ENCODE peak calls at places on chromosomes 16 and 17, in seven cellular contexts. V is PC-3; P is pancreas; F is effector memory CD4-positive, alpha-beta T cell; N is heart left ventricle; Y is GM23248; L is NT2/D1. S is an unnamed sample. For H3K4me1 and H3K9me3, the result is how much of the 10 kb centered on the place peaks cover.

GRCh38 chr17:51118330-51119195 is 2.1 kb downstream of the SPAG9 start:
- DNase-seq in V (peak), P (peak), F (no peak), N (peak), Y (peak), L (no peak), S (peak)

GRCh38 chr17:6713918-6714271 is 726 bp upstream of the SLC13A5 start:
- DNase-seq in V (no peak), P (no peak), F (no peak), N (no peak), Y (no peak), L (no peak), S (no peak)

GRCh38 chr17:43553501-43554018 is 7.4 kb upstream of the ETV4 start:
- DNase-seq in V (no peak), P (no peak), F (no peak), N (no peak), Y (no peak), L (no peak), S (no peak)

GRCh38 chr17:44197980-44198720 is 1.5 kb downstream of the ATXN7L3 start:
- DNase-seq in V (peak), P (peak), F (peak), N (no peak), Y (peak), L (no peak), S (peak)

GRCh38 chr16:11494433-11494832 is 92.3 kb downstream of the LITAF start:
- DNase-seq in V (no peak), P (no peak), F (no peak), N (no peak), Y (no peak), L (no peak), S (no peak)

GRCh38 chr16:87780385-87780989 is 14.7 kb upstream of the KLHDC4 start:
- DNase-seq in V (no peak), P (no peak), F (peak), N (peak), Y (peak), L (no peak), S (peak)

GRCh38 chr16:57316390-57317017 is 32.0 kb upstream of the PLLP start:
- DNase-seq in V (peak), P (no peak), F (no peak), N (no peak), Y (peak), L (no peak), S (no peak)

GRCh38 chr16:4624015-4624826 is at the start of gene MGRN1:
- DNase-seq in V (peak), P (peak), F (peak), N (peak), Y (peak), L (peak), S (peak)

GRCh38 chr17:36544049-36544319 is 735 bp upstream of the GGNBP2 start:
- DNase-seq in V (peak), P (peak), F (no peak), N (peak), Y (peak), L (no peak), S (no peak)

GRCh38 chr17:81049973-81050551 is 15.1 kb downstream of the BAIAP2 start:
- DNase-seq in V (peak), P (no peak), F (no peak), N (peak), Y (no peak), L (no peak), S (peak)

GRCh38 chr16:57513371-57514102 is 22.8 kb downstream of the CCDC102A start:
- DNase-seq in V (no peak), P (no peak), F (no peak), N (no peak), Y (no peak), L (no peak), S (peak)

GRCh38 chr16:588639-588888 is 1.3 kb upstream of the RAB40C start:
- DNase-seq in V (peak), P (peak), F (peak), N (peak), Y (peak), L (no peak), S (no peak)

GRCh38 chr16:77584205-77584859 is 138.0 kb upstream of the NUDT7 start:
- DNase-seq in V (peak), P (no peak), F (peak), N (peak), Y (peak), L (peak), S (peak)

GRCh38 chr17:44210342-44211192 is 8.9 kb downstream of the UBTF start:
- DNase-seq in V (peak), P (peak), F (peak), N (peak), Y (peak), L (no peak), S (peak)

GRCh38 chr16:50747206-50747956 is 5.5 kb downstream of the CYLD start:
- DNase-seq in V (peak), P (no peak), F (peak), N (no peak), Y (peak), L (no peak), S (no peak)

GRCh38 chr17:57363998-57364645 is 107.8 kb downstream of the MSI2 start:
- DNase-seq in V (no peak), P (no peak), F (no peak), N (no peak), Y (no peak), L (no peak), S (no peak)

GRCh38 chr16:17555176-17555575 is 84.4 kb upstream of the XYLT1 start:
- DNase-seq in V (no peak), P (no peak), F (no peak), N (no peak), Y (peak), L (no peak), S (no peak)

GRCh38 chr16:71412270-71413160 is 29.3 kb downstream of the TLE7 start:
- DNase-seq in V (peak), P (peak), F (peak), N (peak), Y (peak), L (peak), S (peak)

GRCh38 chr17:69760562-69760961 is 314.5 kb upstream of the KCNJ16 start:
- DNase-seq in V (no peak), P (no peak), F (no peak), N (no peak), Y (peak), L (no peak), S (no peak)

GRCh38 chr17:43952351-43952723 is 1.4 kb downstream of the PYY start:
- DNase-seq in V (no peak), P (no peak), F (no peak), N (no peak), Y (peak), L (no peak), S (no peak)

GRCh38 chr17:66200685-66201092 is 8.8 kb upstream of the CEP112 start:
- DNase-seq in V (peak), P (no peak), F (peak), N (peak), Y (peak), L (no peak), S (peak)

GRCh38 chr16:57472665-57473060 is 10.2 kb downstream of the POLR2C start:
- DNase-seq in V (no peak), P (no peak), F (no peak), N (no peak), Y (no peak), L (no peak), S (no peak)

GRCh38 chr17:32517982-32518381 is 31.2 kb downstream of the CDK5R1 start:
- DNase-seq in V (no peak), P (no peak), F (no peak), N (no peak), Y (no peak), L (no peak), S (no peak)

GRCh38 chr17:1725642-1726511 is 1.4 kb downstream of the WDR81 start:
- DNase-seq in V (no peak), P (no peak), F (no peak), N (peak), Y (no peak), L (no peak), S (no peak)

GRCh38 chr17:33560165-33560564 is 267.1 kb upstream of the ASIC2 start:
- DNase-seq in V (no peak), P (no peak), F (no peak), N (no peak), Y (peak), L (no peak), S (no peak)

GRCh38 chr17:75983501-75984181 is 4.6 kb downstream of the TEN1 start:
- DNase-seq in V (no peak), P (peak), F (no peak), N (no peak), Y (peak), L (peak), S (peak)

GRCh38 chr17:41932821-41933389 is 2.5 kb downstream of the ODAD4 start:
- DNase-seq in V (no peak), P (no peak), F (no peak), N (no peak), Y (no peak), L (no peak), S (no peak)

GRCh38 chr16:81785138-81785924 is 6.2 kb downstream of the PLCG2 start:
- DNase-seq in V (no peak), P (no peak), F (no peak), N (no peak), Y (no peak), L (no peak), S (no peak)

GRCh38 chr16:88120812-88121211 is 169.6 kb downstream of the BANP start:
- DNase-seq in V (no peak), P (no peak), F (no peak), N (no peak), Y (no peak), L (no peak), S (no peak)

GRCh38 chr16:57000271-57001025 is 11.1 kb downstream of the NLRC5 start:
- DNase-seq in V (peak), P (no peak), F (no peak), N (peak), Y (peak), L (no peak), S (no peak)

GRCh38 chr17:82870541-82870940 is 30.7 kb upstream of the ZNF750 start:
- DNase-seq in V (no peak), P (no peak), F (no peak), N (no peak), Y (no peak), L (no peak), S (no peak)

GRCh38 chr17:59160203-59161025 is 4.9 kb downstream of the PRR11 start:
- DNase-seq in V (no peak), P (no peak), F (no peak), N (no peak), Y (no peak), L (no peak), S (no peak)

GRCh38 chr17:83083368-83084201 is 4.2 kb downstream of the METRNL start:
- DNase-seq in V (peak), P (no peak), F (no peak), N (peak), Y (peak), L (peak), S (no peak)

GRCh38 chr17:82489117-82489516 is 30.4 kb upstream of the FOXK2 start:
- DNase-seq in V (no peak), P (no peak), F (no peak), N (peak), Y (peak), L (no peak), S (no peak)

GRCh38 chr16:86549893-86550190 is 5.2 kb downstream of the MTHFSD start:
- DNase-seq in V (no peak), P (no peak), F (no peak), N (no peak), Y (no peak), L (no peak), S (no peak)

GRCh38 chr17:9875441-9875840 is 29.6 kb downstream of the RCVRN start:
- DNase-seq in V (peak), P (no peak), F (no peak), N (no peak), Y (peak), L (peak), S (no peak)

GRCh38 chr17:39198186-39198566 is 707 bp upstream of the CACNB1 start:
- DNase-seq in V (no peak), P (no peak), F (no peak), N (no peak), Y (no peak), L (no peak), S (no peak)
- H3K4me3 ChIP-seq in V (peak), P (peak), F (peak), N (peak), Y (peak), L (peak), S (no peak)

DNA sequence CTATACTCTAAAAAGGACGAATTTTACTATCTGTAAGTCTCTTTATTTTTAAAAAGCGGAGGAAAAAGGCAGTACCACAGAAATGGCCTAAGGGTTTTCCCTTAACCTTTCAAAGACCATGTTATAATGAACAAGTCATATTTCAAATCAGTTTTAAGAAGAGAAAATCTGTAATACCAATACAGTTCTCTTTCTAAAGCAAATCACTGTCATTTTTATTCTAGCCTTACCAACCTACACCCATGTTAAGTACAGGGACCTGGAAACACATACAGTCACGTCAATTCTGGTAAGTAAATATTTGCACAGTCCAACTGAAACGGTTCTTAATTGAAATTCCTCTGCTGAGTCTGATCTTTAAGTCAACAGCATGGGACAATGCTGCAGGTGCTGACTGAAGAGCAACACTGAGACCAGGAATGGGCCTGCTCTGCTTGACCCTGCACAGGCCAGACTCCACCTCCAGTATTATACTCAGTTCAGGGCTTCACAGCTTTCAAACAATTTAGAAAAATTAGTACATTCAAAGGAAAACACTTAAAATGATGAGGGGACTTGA is 20.2 kb downstream of the MBTPS1 start:
- DNase-seq in V (peak), P (no peak), F (no peak), N (no peak), Y (no peak), L (no peak), S (no peak)
- H3K4me1 ChIP-seq in V (under half), P (under half), F (under half), N (under half), Y (under half), L (under half), S (under half)

GRCh38 chr17:27087935-27088766 is 205.8 kb upstream of the WSB1 start:
- DNase-seq in V (no peak), P (no peak), F (no peak), N (no peak), Y (no peak), L (no peak), S (no peak)

GRCh38 chr17:27085517-27085916 is 208.4 kb upstream of the WSB1 start:
- DNase-seq in V (no peak), P (no peak), F (no peak), N (no peak), Y (no peak), L (no peak), S (no peak)

GRCh38 chr17:27088767-27089078 is 205.2 kb upstream of the WSB1 start:
- DNase-seq in V (no peak), P (no peak), F (no peak), N (no peak), Y (no peak), L (no peak), S (no peak)

GRCh38 chr17:27083408-27084185 is 210.3 kb upstream of the WSB1 start:
- DNase-seq in V (no peak), P (no peak), F (no peak), N (no peak), Y (no peak), L (no peak), S (no peak)

DNA sequence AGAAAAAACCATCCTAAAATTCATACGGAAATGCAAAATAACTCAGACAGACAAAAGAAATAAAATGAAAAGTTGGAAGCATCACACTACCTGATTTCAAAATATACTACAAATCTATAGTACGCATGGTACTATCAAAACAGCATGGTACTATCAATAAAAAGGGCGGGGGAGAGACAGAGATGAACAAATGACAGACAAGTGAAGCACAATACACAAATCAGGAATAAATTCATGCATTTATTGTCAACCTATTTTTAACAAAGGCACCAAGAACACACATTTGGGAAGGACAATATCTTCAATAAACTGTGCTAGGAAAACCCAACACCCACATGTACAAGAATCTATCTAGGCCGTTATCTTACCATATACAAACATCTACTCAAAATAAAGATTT is 207.4 kb upstream of the WSB1 start:
- DNase-seq in V (no peak), P (no peak), F (no peak), N (no peak), Y (no peak), L (no peak), S (no peak)
- H3K9me3 ChIP-seq in V (under half), P (under half), F (under half), N (under half), Y (under half), L (under half), S (under half)

GRCh38 chr17:77432034-77432554 is 291.3 kb downstream of the SEC14L1 start:
- DNase-seq in V (no peak), P (peak), F (no peak), N (no peak), Y (no peak), L (no peak), S (no peak)

GRCh38 chr17:77434136-77435114 is 293.7 kb downstream of the SEC14L1 start:
- DNase-seq in V (no peak), P (peak), F (no peak), N (no peak), Y (no peak), L (no peak), S (no peak)

GRCh38 chr17:77432791-77433190 is 292.0 kb downstream of the SEC14L1 start:
- DNase-seq in V (no peak), P (no peak), F (no peak), N (no peak), Y (no peak), L (no peak), S (no peak)

GRCh38 chr17:77435272-77436057 is 294.7 kb downstream of the SEC14L1 start:
- DNase-seq in V (no peak), P (no peak), F (no peak), N (no peak), Y (no peak), L (no peak), S (no peak)

DNA sequence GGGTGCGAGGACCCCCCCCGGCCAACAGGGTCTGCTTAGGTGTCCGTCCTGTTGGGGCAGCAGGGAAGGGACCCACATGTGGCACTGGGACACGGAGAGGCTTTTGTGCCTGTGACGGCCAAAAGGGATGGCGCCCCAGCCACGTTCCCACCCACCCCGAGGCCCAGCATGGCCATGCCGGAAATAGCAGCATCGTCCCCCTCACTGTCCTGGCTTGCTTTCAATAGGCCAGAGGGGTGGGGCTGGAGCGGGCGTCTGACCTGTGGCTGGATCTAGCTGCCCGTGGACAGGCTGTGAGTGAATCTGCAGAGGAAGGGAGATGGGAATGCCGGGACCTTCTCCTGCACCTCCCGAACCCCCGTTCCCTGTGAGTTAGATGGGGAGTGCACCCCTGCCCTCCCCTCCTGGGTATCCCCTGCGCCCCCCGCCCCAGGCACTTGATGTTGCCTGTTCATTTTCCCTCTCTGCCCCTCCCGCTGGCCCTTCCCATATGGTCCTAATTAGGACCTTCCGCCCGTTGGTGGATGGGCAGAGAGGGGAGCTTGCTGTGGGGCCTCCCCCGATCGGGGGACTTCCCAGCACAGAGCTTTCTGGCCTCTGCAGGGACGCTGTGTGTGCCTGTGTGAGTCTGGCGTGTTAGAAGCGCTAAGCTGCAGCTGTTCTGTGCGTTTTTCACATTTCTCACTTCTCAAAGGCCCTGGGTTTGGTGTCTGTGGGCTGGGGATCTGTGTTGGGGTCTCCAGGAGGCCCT is 292.8 kb downstream of the SEC14L1 start:
- DNase-seq in V (no peak), P (peak), F (no peak), N (peak), Y (peak), L (no peak), S (no peak)
- H3K4me3 ChIP-seq in V (no peak), P (no peak), F (peak), N (no peak), Y (peak), L (no peak), S (no peak)

DNA sequence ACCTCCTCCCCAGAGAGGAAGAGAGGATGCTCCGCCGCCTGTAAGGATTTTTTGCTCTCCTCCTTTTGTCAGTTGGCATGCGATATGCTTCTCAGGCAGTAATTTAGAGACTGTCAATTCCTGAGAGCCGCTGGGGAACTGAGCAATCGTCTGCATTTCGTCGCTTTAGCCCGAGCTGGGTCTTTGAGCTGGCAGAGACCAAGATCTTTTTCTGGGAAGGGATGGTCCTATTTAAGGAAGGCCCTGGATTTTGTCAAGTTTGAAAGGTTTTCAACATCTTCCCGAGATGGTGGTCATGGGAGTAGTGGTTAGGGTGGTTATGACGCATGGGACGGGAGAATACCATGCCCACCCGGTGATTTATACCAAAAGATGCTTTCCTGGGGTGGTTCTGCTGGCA is 586.6 kb downstream of the MAF start:
- DNase-seq in V (no peak), P (no peak), F (no peak), N (no peak), Y (no peak), L (no peak), S (no peak)
- H3K4me1 ChIP-seq in V (under half), P (under half), F (under half), N (under half), Y (under half), L (under half), S (under half)